ENCODE peak calls at places on chromosomes 3 and 15, in four cellular contexts. I is RKO, U is SK-MEL-5, O is SW480. N is an unnamed sample.

GRCh38 chr15:99976811-99977271 is 243.6 kb upstream of the LYSMD4 start:
- DNase-seq in O (no peak), I (no peak), U (no peak), N (no peak)

GRCh38 chr3:69872783-69873378 is 126.7 kb upstream of the SAMMSON start:
- DNase-seq in O (no peak), U (no peak), I (no peak), N (no peak)

GRCh38 chr3:7503431-7503830 is 642.5 kb downstream of the GRM7 start:
- DNase-seq in I (no peak), O (no peak), U (no peak), N (no peak)

GRCh38 chr3:109553573-109554371 is 216.4 kb upstream of the DPPA4 start:
- DNase-seq in I (no peak), U (no peak), O (no peak), N (no peak)

GRCh38 chr15:69656271-69657030 is 203.8 kb downstream of the RPLP1 start:
- DNase-seq in I (no peak), U (no peak), O (no peak), N (no peak)

GRCh38 chr15:38362355-38362754 is 91.6 kb upstream of the FAM98B start:
- DNase-seq in I (no peak), O (no peak), U (peak; percentile 90), N (peak; percentile 66)

GRCh38 chr3:120473896-120474675 is 23.3 kb upstream of the FSTL1 start:
- DNase-seq in I (no peak), O (no peak), U (no peak), N (no peak)

GRCh38 chr3:191997579-191998268 is 536.8 kb downstream of the PYDC2 start:
- DNase-seq in I (no peak), U (no peak), O (no peak), N (no peak)

GRCh38 chr15:80811781-80812180 is 32.6 kb downstream of the CEMIP start:
- DNase-seq in U (no peak), I (no peak), O (no peak), N (no peak)

GRCh38 chr3:174439621-174440349 is 419.3 kb upstream of the NAALADL2 start:
- DNase-seq in U (peak; percentile 70), O (peak; percentile 27), I (peak; percentile 76), N (peak; percentile 45)

N was measured in COLO829.